ENCODE peak calls at places on chromosomes 1 and 21, in seven cellular contexts. One of them, this sample, is unnamed.

GRCh38 chr21:27248791-27249190 is 281.9 kb upstream of the ADAMTS5 start:
- DNase-seq in B cell: no peak
- DNase-seq in AG04450: peak; percentile 3
- DNase-seq in lower leg skin: no peak
- DNase-seq in heart left ventricle: no peak
- DNase-seq in fibroblast of lung: no peak
- DNase-seq in foreskin fibroblast: no peak
- DNase-seq in this sample: no peak

GRCh38 chr21:44910229-44911065 is 10.3 kb downstream of the ITGB2 start:
- DNase-seq in B cell: no peak
- DNase-seq in AG04450: no peak
- DNase-seq in lower leg skin: no peak
- DNase-seq in heart left ventricle: no peak
- DNase-seq in fibroblast of lung: no peak
- DNase-seq in foreskin fibroblast: no peak
- DNase-seq in this sample: no peak

GRCh38 chr1:218895064-218895587 is 278.6 kb upstream of the LYPLAL1 start:
- DNase-seq in B cell: no peak
- DNase-seq in AG04450: no peak
- DNase-seq in lower leg skin: no peak
- DNase-seq in heart left ventricle: no peak
- DNase-seq in fibroblast of lung: peak; percentile 20
- DNase-seq in foreskin fibroblast: no peak
- DNase-seq in this sample: no peak

GRCh38 chr1:37394574-37395464 is 79.6 kb upstream of the ZC3H12A start:
- DNase-seq in B cell: no peak
- DNase-seq in AG04450: no peak
- DNase-seq in lower leg skin: peak; percentile 81
- DNase-seq in heart left ventricle: no peak
- DNase-seq in fibroblast of lung: no peak
- DNase-seq in foreskin fibroblast: no peak
- DNase-seq in this sample: no peak

GRCh38 chr1:67853704-67854103 is 20.4 kb upstream of the GNG12 start:
- DNase-seq in B cell: no peak
- DNase-seq in AG04450: no peak
- DNase-seq in lower leg skin: no peak
- DNase-seq in heart left ventricle: peak; percentile 45
- DNase-seq in fibroblast of lung: peak; percentile 88
- DNase-seq in foreskin fibroblast: peak; percentile 69
- DNase-seq in this sample: peak; percentile 38

GRCh38 chr1:78519446-78519845 is 28.7 kb downstream of the PTGFR start:
- DNase-seq in B cell: no peak
- DNase-seq in AG04450: peak; percentile 21
- DNase-seq in lower leg skin: no peak
- DNase-seq in heart left ventricle: no peak
- DNase-seq in fibroblast of lung: peak; percentile 44
- DNase-seq in foreskin fibroblast: peak; percentile 40
- DNase-seq in this sample: no peak

GRCh38 chr1:235270625-235271024 is 57.4 kb downstream of the ARID4B start:
- DNase-seq in B cell: no peak
- DNase-seq in AG04450: no peak
- DNase-seq in lower leg skin: no peak
- DNase-seq in heart left ventricle: no peak
- DNase-seq in fibroblast of lung: peak; percentile 69
- DNase-seq in foreskin fibroblast: peak; percentile 6
- DNase-seq in this sample: no peak

GRCh38 chr1:45412899-45413298 is 72.7 kb upstream of the MUTYH start:
- DNase-seq in B cell: peak; percentile 69
- DNase-seq in AG04450: no peak
- DNase-seq in lower leg skin: no peak
- DNase-seq in heart left ventricle: no peak
- DNase-seq in fibroblast of lung: no peak
- DNase-seq in foreskin fibroblast: no peak
- DNase-seq in this sample: no peak

GRCh38 chr1:67097305-67097704 is 37.5 kb downstream of the C1orf141 start:
- DNase-seq in B cell: no peak
- DNase-seq in AG04450: no peak
- DNase-seq in lower leg skin: no peak
- DNase-seq in heart left ventricle: no peak
- DNase-seq in fibroblast of lung: no peak
- DNase-seq in foreskin fibroblast: no peak
- DNase-seq in this sample: no peak

GRCh38 chr1:237851209-237851845 is 39.4 kb downstream of the ZP4 start:
- DNase-seq in B cell: no peak
- DNase-seq in AG04450: no peak
- DNase-seq in lower leg skin: no peak
- DNase-seq in heart left ventricle: no peak
- DNase-seq in fibroblast of lung: peak; percentile 55
- DNase-seq in foreskin fibroblast: no peak
- DNase-seq in this sample: peak; percentile 12

GRCh38 chr21:21612446-21612845 is 614.2 kb downstream of the NCAM2 start:
- DNase-seq in B cell: no peak
- DNase-seq in AG04450: peak; percentile 67
- DNase-seq in lower leg skin: no peak
- DNase-seq in heart left ventricle: no peak
- DNase-seq in fibroblast of lung: peak; percentile 95
- DNase-seq in foreskin fibroblast: peak; percentile 92
- DNase-seq in this sample: no peak

GRCh38 chr1:34164510-34165381 is at the start of gene CSMD2:
- DNase-seq in B cell: no peak
- DNase-seq in AG04450: peak; percentile 24
- DNase-seq in lower leg skin: no peak
- DNase-seq in heart left ventricle: peak; percentile 29
- DNase-seq in fibroblast of lung: peak; percentile 79
- DNase-seq in foreskin fibroblast: peak; percentile 41
- DNase-seq in this sample: peak; percentile 30

GRCh38 chr1:54604572-54605370 is 18.6 kb downstream of the FAM151A start:
- DNase-seq in B cell: no peak
- DNase-seq in AG04450: no peak
- DNase-seq in lower leg skin: no peak
- DNase-seq in heart left ventricle: no peak
- DNase-seq in fibroblast of lung: no peak
- DNase-seq in foreskin fibroblast: no peak
- DNase-seq in this sample: no peak

GRCh38 chr1:52142220-52143153 is 598 bp downstream of the ZFYVE9 start:
- DNase-seq in B cell: peak; percentile 40
- DNase-seq in AG04450: no peak
- DNase-seq in lower leg skin: peak; percentile 86
- DNase-seq in heart left ventricle: peak; percentile 28
- DNase-seq in fibroblast of lung: peak; percentile 63
- DNase-seq in foreskin fibroblast: peak; percentile 34
- DNase-seq in this sample: peak; percentile 66

GRCh38 chr1:2372551-2373490 is 18.5 kb downstream of the MORN1 start:
- DNase-seq in B cell: no peak
- DNase-seq in AG04450: no peak
- DNase-seq in lower leg skin: peak; percentile 80
- DNase-seq in heart left ventricle: no peak
- DNase-seq in fibroblast of lung: peak; percentile 35
- DNase-seq in foreskin fibroblast: no peak
- DNase-seq in this sample: no peak

GRCh38 chr1:64569376-64569775 is 99.4 kb downstream of the CACHD1 start:
- DNase-seq in B cell: no peak
- DNase-seq in AG04450: no peak
- DNase-seq in lower leg skin: no peak
- DNase-seq in heart left ventricle: no peak
- DNase-seq in fibroblast of lung: no peak
- DNase-seq in foreskin fibroblast: no peak
- DNase-seq in this sample: no peak

GRCh38 chr1:100034465-100034864 is 64.7 kb downstream of the SLC35A3 start:
- DNase-seq in B cell: no peak
- DNase-seq in AG04450: peak; percentile 11
- DNase-seq in lower leg skin: no peak
- DNase-seq in heart left ventricle: no peak
- DNase-seq in fibroblast of lung: no peak
- DNase-seq in foreskin fibroblast: no peak
- DNase-seq in this sample: no peak

GRCh38 chr1:229129306-229130027 is 141.4 kb upstream of the RAB4A start:
- DNase-seq in B cell: no peak
- DNase-seq in AG04450: no peak
- DNase-seq in lower leg skin: no peak
- DNase-seq in heart left ventricle: no peak
- DNase-seq in fibroblast of lung: no peak
- DNase-seq in foreskin fibroblast: no peak
- DNase-seq in this sample: no peak

GRCh38 chr1:67004176-67004575 is 49.8 kb downstream of the SLC35D1 start:
- DNase-seq in B cell: no peak
- DNase-seq in AG04450: no peak
- DNase-seq in lower leg skin: no peak
- DNase-seq in heart left ventricle: no peak
- DNase-seq in fibroblast of lung: no peak
- DNase-seq in foreskin fibroblast: no peak
- DNase-seq in this sample: no peak

GRCh38 chr1:14613915-14614314 is 15.4 kb downstream of the KAZN start:
- DNase-seq in B cell: peak; percentile 9
- DNase-seq in AG04450: no peak
- DNase-seq in lower leg skin: no peak
- DNase-seq in heart left ventricle: no peak
- DNase-seq in fibroblast of lung: no peak
- DNase-seq in foreskin fibroblast: no peak
- DNase-seq in this sample: no peak

GRCh38 chr21:20443558-20444155 is 554.6 kb upstream of the NCAM2 start:
- DNase-seq in B cell: no peak
- DNase-seq in AG04450: no peak
- DNase-seq in lower leg skin: no peak
- DNase-seq in heart left ventricle: no peak
- DNase-seq in fibroblast of lung: no peak
- DNase-seq in foreskin fibroblast: no peak
- DNase-seq in this sample: no peak

GRCh38 chr1:71240656-71241055 is 159.8 kb upstream of the ZRANB2 start:
- DNase-seq in B cell: no peak
- DNase-seq in AG04450: no peak
- DNase-seq in lower leg skin: no peak
- DNase-seq in heart left ventricle: no peak
- DNase-seq in fibroblast of lung: no peak
- DNase-seq in foreskin fibroblast: peak; percentile 3
- DNase-seq in this sample: no peak

GRCh38 chr21:35559128-35559831 is 501.0 kb downstream of the SETD4 start:
- DNase-seq in B cell: no peak
- DNase-seq in AG04450: peak; percentile 82
- DNase-seq in lower leg skin: no peak
- DNase-seq in heart left ventricle: no peak
- DNase-seq in fibroblast of lung: peak; percentile 98
- DNase-seq in foreskin fibroblast: peak; percentile 91
- DNase-seq in this sample: no peak

GRCh38 chr1:17849216-17849615 is 94.1 kb downstream of the ACTL8 start:
- DNase-seq in B cell: no peak
- DNase-seq in AG04450: no peak
- DNase-seq in lower leg skin: no peak
- DNase-seq in heart left ventricle: no peak
- DNase-seq in fibroblast of lung: no peak
- DNase-seq in foreskin fibroblast: peak; percentile 16
- DNase-seq in this sample: no peak
- TF ChIP-seq CTCF in B cell: no peak
- TF ChIP-seq CTCF in AG04450: peak; percentile 67
- TF ChIP-seq CTCF in lower leg skin: no peak
- TF ChIP-seq CTCF in heart left ventricle: no peak
- TF ChIP-seq CTCF in fibroblast of lung: peak; percentile 47
- TF ChIP-seq CTCF in foreskin fibroblast: peak; percentile 58
- TF ChIP-seq CTCF in this sample: no peak

GRCh38 chr1:243921113-243921512 is 71.1 kb upstream of the AKT3 start:
- DNase-seq in B cell: no peak
- DNase-seq in AG04450: no peak
- DNase-seq in lower leg skin: peak; percentile 0
- DNase-seq in heart left ventricle: no peak
- DNase-seq in fibroblast of lung: no peak
- DNase-seq in foreskin fibroblast: no peak
- DNase-seq in this sample: no peak

GRCh38 chr1:243916160-243916559 is 66.1 kb upstream of the AKT3 start:
- DNase-seq in B cell: no peak
- DNase-seq in AG04450: no peak
- DNase-seq in lower leg skin: no peak
- DNase-seq in heart left ventricle: no peak
- DNase-seq in fibroblast of lung: peak; percentile 48
- DNase-seq in foreskin fibroblast: no peak
- DNase-seq in this sample: no peak

GRCh38 chr1:243917863-243918565 is 68.0 kb upstream of the AKT3 start:
- DNase-seq in B cell: no peak
- DNase-seq in AG04450: no peak
- DNase-seq in lower leg skin: no peak
- DNase-seq in heart left ventricle: no peak
- DNase-seq in fibroblast of lung: peak; percentile 28
- DNase-seq in foreskin fibroblast: no peak
- DNase-seq in this sample: no peak

GRCh38 chr1:243912347-243912746 is 62.3 kb upstream of the AKT3 start:
- DNase-seq in B cell: no peak
- DNase-seq in AG04450: no peak
- DNase-seq in lower leg skin: no peak
- DNase-seq in heart left ventricle: no peak
- DNase-seq in fibroblast of lung: no peak
- DNase-seq in foreskin fibroblast: no peak
- DNase-seq in this sample: no peak

DNA sequence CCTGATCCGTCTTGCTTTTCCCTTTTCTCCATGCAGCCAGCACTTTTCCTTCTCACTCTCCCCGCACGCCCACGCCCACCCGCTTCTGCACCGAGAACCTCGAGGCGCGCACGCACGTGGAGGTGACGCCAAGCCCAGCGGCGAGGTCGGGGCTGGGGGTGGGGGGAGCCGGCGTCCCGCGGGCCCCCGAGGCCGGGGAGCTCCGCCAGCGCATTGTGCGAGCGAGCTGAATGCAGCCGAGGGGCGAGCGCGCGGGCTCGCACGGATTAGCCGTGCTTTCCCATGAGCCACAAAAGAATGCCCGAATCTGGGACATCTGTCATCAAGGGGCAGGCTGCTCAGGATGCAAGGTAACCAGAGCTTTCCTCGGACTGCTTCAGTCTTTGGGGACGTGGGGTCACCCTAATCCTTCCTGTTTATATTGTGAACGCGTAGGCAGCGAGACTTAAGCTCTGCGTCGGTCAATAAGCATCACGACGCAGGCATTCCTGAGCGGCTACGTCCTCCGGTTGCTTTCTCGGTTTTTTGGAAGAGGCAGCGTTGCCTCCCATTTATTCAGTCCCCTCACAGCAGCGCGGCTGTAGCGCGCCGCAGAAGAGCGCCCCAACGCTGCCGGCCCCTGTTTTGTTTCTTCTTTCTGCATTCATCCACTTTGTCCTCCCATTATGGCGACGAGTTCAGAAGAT is 67.3 kb upstream of the AKT3 start:
- DNase-seq in B cell: no peak
- DNase-seq in AG04450: peak; percentile 72
- DNase-seq in lower leg skin: no peak
- DNase-seq in heart left ventricle: peak; percentile 35
- DNase-seq in fibroblast of lung: peak; percentile 89
- DNase-seq in foreskin fibroblast: peak; percentile 85
- DNase-seq in this sample: no peak
- TF ChIP-seq CTCF in B cell: no peak
- TF ChIP-seq CTCF in AG04450: peak; percentile 29
- TF ChIP-seq CTCF in lower leg skin: no peak
- TF ChIP-seq CTCF in heart left ventricle: no peak
- TF ChIP-seq CTCF in fibroblast of lung: no peak
- TF ChIP-seq CTCF in foreskin fibroblast: no peak
- TF ChIP-seq CTCF in this sample: no peak

GRCh38 chr1:153881764-153882163 is 41.0 kb downstream of the GATAD2B start:
- DNase-seq in B cell: no peak
- DNase-seq in AG04450: no peak
- DNase-seq in lower leg skin: peak; percentile 63
- DNase-seq in heart left ventricle: no peak
- DNase-seq in fibroblast of lung: peak; percentile 50
- DNase-seq in foreskin fibroblast: peak; percentile 28
- DNase-seq in this sample: no peak
- TF ChIP-seq CTCF in B cell: no peak
- TF ChIP-seq CTCF in AG04450: no peak
- TF ChIP-seq CTCF in lower leg skin: no peak
- TF ChIP-seq CTCF in heart left ventricle: no peak
- TF ChIP-seq CTCF in fibroblast of lung: no peak
- TF ChIP-seq CTCF in foreskin fibroblast: no peak
- TF ChIP-seq CTCF in this sample: no peak

GRCh38 chr1:42889264-42889663 is 42.9 kb downstream of the ZNF691 start:
- DNase-seq in B cell: no peak
- DNase-seq in AG04450: no peak
- DNase-seq in lower leg skin: no peak
- DNase-seq in heart left ventricle: no peak
- DNase-seq in fibroblast of lung: no peak
- DNase-seq in foreskin fibroblast: no peak
- DNase-seq in this sample: no peak
- TF ChIP-seq CTCF in B cell: no peak
- TF ChIP-seq CTCF in AG04450: no peak
- TF ChIP-seq CTCF in lower leg skin: no peak
- TF ChIP-seq CTCF in heart left ventricle: no peak
- TF ChIP-seq CTCF in fibroblast of lung: no peak
- TF ChIP-seq CTCF in foreskin fibroblast: no peak
- TF ChIP-seq CTCF in this sample: no peak

This sample was measured in GM20000.